ENCODE peak calls at places on chromosomes 2 and 18, in seven cellular contexts. A is IMR-90, N is SK-N-SH, I is breast epithelium, C is NT2/D1, M is lower leg skin, V is endodermal cell. U is an unnamed sample.

GRCh38 chr2:164257794-164258193 is 363.5 kb downstream of the GRB14 start:
- DNase-seq in A (no peak), N (no peak), I (no peak), C (no peak), M (no peak), V (no peak), U (no peak)

GRCh38 chr2:215653344-215654015 is 217.6 kb upstream of the FN1 start:
- DNase-seq in A (peak), N (no peak), I (no peak), C (no peak), M (no peak), V (no peak), U (no peak)

GRCh38 chr18:6058941-6059340 is 163.6 kb upstream of the TMEM200C start:
- DNase-seq in A (peak), N (no peak), I (no peak), C (no peak), M (no peak), V (no peak), U (no peak)

GRCh38 chr18:74390900-74391299 is 66.2 kb downstream of the DIPK1C start:
- DNase-seq in A (no peak), N (no peak), I (no peak), C (no peak), M (no peak), V (no peak), U (no peak)

GRCh38 chr2:53473236-53473635 is 294.4 kb upstream of the CHAC2 start:
- DNase-seq in A (no peak), N (no peak), I (no peak), C (no peak), M (no peak), V (peak), U (no peak)

GRCh38 chr2:1770566-1771380 is 26.5 kb upstream of the PXDN start:
- DNase-seq in A (no peak), N (no peak), I (no peak), C (no peak), M (no peak), V (peak), U (no peak)

GRCh38 chr2:119516121-119516520 is 8.2 kb downstream of the SCTR start:
- DNase-seq in A (no peak), N (no peak), I (no peak), C (no peak), M (no peak), V (no peak), U (no peak)

GRCh38 chr2:10278763-10279471 is 23.8 kb upstream of the HPCAL1 start:
- DNase-seq in A (no peak), N (no peak), I (no peak), C (no peak), M (no peak), V (no peak), U (no peak)

GRCh38 chr2:131408778-131409177 is 44.8 kb upstream of the RAB6D start:
- DNase-seq in A (no peak), N (no peak), I (no peak), C (no peak), M (no peak), V (no peak), U (peak)

GRCh38 chr18:12929477-12930083 is 18.2 kb upstream of the SEH1L start:
- DNase-seq in A (no peak), N (no peak), I (no peak), C (no peak), M (no peak), V (peak), U (no peak)

GRCh38 chr2:191178806-191179514 is 28.2 kb upstream of the STAT4 start:
- DNase-seq in A (peak), N (no peak), I (peak), C (no peak), M (peak), V (no peak), U (no peak)

GRCh38 chr2:197158591-197159550 is 151.7 kb downstream of the ANKRD44 start:
- DNase-seq in A (peak), N (no peak), I (no peak), C (no peak), M (no peak), V (no peak), U (no peak)

GRCh38 chr2:108169982-108170625 is 69.7 kb upstream of the SULT1C3 start:
- DNase-seq in A (peak), N (peak), I (no peak), C (peak), M (no peak), V (peak), U (peak)

GRCh38 chr2:219514836-219515235 is 554 bp downstream of the ASIC4 start:
- DNase-seq in A (no peak), N (no peak), I (no peak), C (no peak), M (no peak), V (no peak), U (no peak)

GRCh38 chr2:39484206-39484605 is 47.1 kb upstream of the MAP4K3 start:
- DNase-seq in A (no peak), N (no peak), I (no peak), C (no peak), M (no peak), V (peak), U (no peak)

GRCh38 chr18:9814431-9814830 is 71.3 kb upstream of the TXNDC2 start:
- DNase-seq in A (peak), N (no peak), I (no peak), C (no peak), M (no peak), V (no peak), U (no peak)

GRCh38 chr18:45775241-45775676 is 50.2 kb upstream of the SIGLEC15 start:
- DNase-seq in A (peak), N (peak), I (peak), C (peak), M (peak), V (peak), U (no peak)

GRCh38 chr2:100744589-100744988 is 75.3 kb upstream of the NPAS2 start:
- DNase-seq in A (peak), N (no peak), I (no peak), C (no peak), M (no peak), V (no peak), U (no peak)

GRCh38 chr2:218228366-218229092 is 11.5 kb downstream of the ARPC2 start:
- DNase-seq in A (peak), N (no peak), I (no peak), C (no peak), M (no peak), V (no peak), U (no peak)

GRCh38 chr2:197097578-197098366 is 171.3 kb upstream of the PGAP1 start:
- DNase-seq in A (peak), N (no peak), I (no peak), C (no peak), M (no peak), V (no peak), U (no peak)

GRCh38 chr2:241040811-241041334 is 42.5 kb downstream of the SNED1 start:
- DNase-seq in A (no peak), N (no peak), I (peak), C (no peak), M (peak), V (no peak), U (no peak)

GRCh38 chr18:14767474-14767873 is 19.5 kb downstream of the ANKRD30B start:
- DNase-seq in A (no peak), N (no peak), I (no peak), C (no peak), M (no peak), V (no peak), U (no peak)

GRCh38 chr18:61833387-61833786 is 59.4 kb downstream of the RNF152 start:
- DNase-seq in A (peak), N (peak), I (no peak), C (no peak), M (no peak), V (no peak), U (peak)

GRCh38 chr2:128755693-128756371 is 437.2 kb upstream of the HS6ST1 start:
- DNase-seq in A (no peak), N (no peak), I (no peak), C (no peak), M (no peak), V (no peak), U (no peak)

GRCh38 chr2:27370816-27371620 is 602 bp downstream of the SNX17 start:
- DNase-seq in A (peak), N (peak), I (no peak), C (no peak), M (no peak), V (peak), U (no peak)

GRCh38 chr2:222057249-222058073 is 241.3 kb downstream of the PAX3 start:
- DNase-seq in A (no peak), N (peak), I (no peak), C (no peak), M (no peak), V (no peak), U (no peak)

GRCh38 chr18:28065031-28065792 is 111.7 kb downstream of the CDH2 start:
- DNase-seq in A (peak), N (no peak), I (no peak), C (no peak), M (no peak), V (no peak), U (no peak)
- H3K4me3 ChIP-seq in A (no peak), N (peak), I (no peak), C (no peak), M (no peak), V (peak), U (no peak)

GRCh38 chr2:48754874-48755273 is 650 bp downstream of the LHCGR start:
- DNase-seq in A (no peak), N (no peak), I (no peak), C (no peak), M (no peak), V (peak), U (no peak)
- H3K4me3 ChIP-seq in A (peak), N (no peak), I (no peak), C (no peak), M (no peak), V (no peak), U (no peak)

GRCh38 chr2:74550231-74550630 is 3.5 kb downstream of the LOXL3 start:
- DNase-seq in A (no peak), N (no peak), I (no peak), C (no peak), M (no peak), V (peak), U (no peak)

GRCh38 chr2:74548285-74548918 is 5.3 kb downstream of the LOXL3 start:
- DNase-seq in A (no peak), N (peak), I (no peak), C (no peak), M (no peak), V (no peak), U (no peak)

GRCh38 chr2:74551530-74551929 is 2.2 kb downstream of the LOXL3 start:
- DNase-seq in A (no peak), N (no peak), I (no peak), C (no peak), M (no peak), V (peak), U (no peak)

GRCh38 chr2:74549685-74549971 is 4.1 kb downstream of the LOXL3 start:
- DNase-seq in A (no peak), N (peak), I (no peak), C (no peak), M (no peak), V (no peak), U (no peak)

DNA sequence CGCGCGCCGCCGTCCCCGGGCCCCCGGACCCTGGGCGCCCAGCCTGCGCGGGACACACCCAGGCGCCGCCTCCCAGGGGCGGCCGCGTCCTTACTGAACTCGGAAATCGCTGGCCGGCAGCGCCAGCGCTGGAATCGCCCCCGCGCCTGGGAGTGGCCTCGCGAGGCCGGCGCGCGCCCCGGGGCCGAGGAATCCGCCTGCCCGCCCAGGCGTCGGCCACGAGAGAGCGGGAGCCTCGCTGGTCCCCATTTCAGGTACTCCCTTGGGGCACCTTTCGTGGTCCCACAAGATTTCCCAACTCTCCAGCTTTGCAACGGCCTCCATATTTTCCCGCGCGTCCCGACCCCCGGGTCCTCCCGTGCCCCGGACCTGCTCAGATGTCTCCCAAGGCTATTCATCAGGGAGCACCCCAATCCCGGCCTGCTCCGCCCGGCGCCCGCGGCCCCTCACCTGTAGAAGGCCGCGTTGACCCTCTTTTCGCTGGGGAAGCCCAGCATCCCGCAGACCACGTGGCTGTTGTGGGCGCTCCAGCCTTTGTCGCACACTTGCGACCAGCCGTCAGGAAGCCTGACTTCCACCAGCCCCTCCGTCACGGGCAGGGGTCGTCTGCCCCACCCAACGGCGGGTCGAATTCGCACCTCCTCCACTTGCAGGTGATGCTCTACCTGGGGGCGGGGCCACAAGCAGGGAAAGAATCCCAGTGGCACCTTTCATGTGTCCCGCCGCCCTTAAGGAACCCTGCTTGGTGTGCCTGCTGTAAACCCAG is 4.6 kb downstream of the LOXL3 start:
- DNase-seq in A (peak), N (peak), I (no peak), C (no peak), M (no peak), V (peak), U (no peak)
- H3K4me3 ChIP-seq in A (peak), N (peak), I (peak), C (peak), M (peak), V (peak), U (no peak)

GRCh38 chr18:59220164-59220783 is 316 bp downstream of the GRP start:
- DNase-seq in A (no peak), N (peak), I (no peak), C (no peak), M (no peak), V (peak), U (no peak)
- H3K4me3 ChIP-seq in A (no peak), N (peak), I (peak), C (peak), M (no peak), V (peak), U (no peak)

GRCh38 chr2:137966043-137966442 is 1.8 kb downstream of the HNMT start:
- DNase-seq in A (no peak), N (no peak), I (no peak), C (no peak), M (no peak), V (no peak), U (no peak)

GRCh38 chr2:137964859-137965459 is 686 bp downstream of the HNMT start:
- DNase-seq in A (no peak), N (peak), I (no peak), C (no peak), M (no peak), V (no peak), U (no peak)

GRCh38 chr2:137963535-137964065 is 673 bp upstream of the HNMT start:
- DNase-seq in A (no peak), N (no peak), I (no peak), C (no peak), M (no peak), V (no peak), U (no peak)

GRCh38 chr2:137961602-137962001 is 2.7 kb upstream of the HNMT start:
- DNase-seq in A (no peak), N (no peak), I (no peak), C (no peak), M (no peak), V (no peak), U (no peak)

GRCh38 chr2:137964066-137964858 is at the start of gene HNMT:
- DNase-seq in A (peak), N (peak), I (peak), C (no peak), M (peak), V (peak), U (no peak)
- H3K4me3 ChIP-seq in A (peak), N (no peak), I (peak), C (no peak), M (peak), V (peak), U (no peak)

GRCh38 chr2:3780477-3781402 is 77.4 kb downstream of the DCDC2C start:
- DNase-seq in A (peak), N (peak), I (peak), C (peak), M (no peak), V (peak), U (peak)
- H3K4me3 ChIP-seq in A (no peak), N (peak), I (no peak), C (no peak), M (no peak), V (no peak), U (no peak)

DNA sequence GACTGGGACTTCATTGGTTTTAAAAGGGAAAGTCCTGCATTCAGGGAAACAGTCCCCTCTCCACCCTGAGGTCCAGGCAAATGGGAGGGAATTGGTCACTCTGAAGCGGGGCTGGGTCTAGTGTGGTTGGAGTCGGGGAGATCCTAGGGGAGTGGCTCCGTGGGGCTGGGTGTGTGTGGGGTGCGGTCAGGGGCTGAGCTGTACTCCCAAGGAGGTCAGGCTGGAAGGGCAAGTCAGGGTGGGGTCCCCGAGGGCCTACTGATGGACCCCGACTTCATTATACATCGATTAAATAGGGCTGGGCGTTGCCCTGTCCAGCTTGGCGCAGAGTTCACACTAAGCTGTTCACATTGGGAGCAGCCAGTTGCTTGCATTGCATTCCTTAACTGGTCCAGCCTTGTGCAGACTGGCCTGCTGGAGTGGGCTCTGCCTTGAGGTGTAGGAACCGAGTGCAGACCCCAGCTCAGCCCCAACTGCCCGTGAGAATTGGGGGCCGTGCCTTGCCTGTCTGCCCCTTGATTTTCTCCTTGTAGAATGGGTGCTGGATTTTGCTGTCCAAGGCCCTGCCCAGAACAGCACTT is 131.2 kb downstream of the ASB1 start:
- DNase-seq in A (no peak), N (no peak), I (no peak), C (no peak), M (no peak), V (no peak), U (no peak)
- H3K4me3 ChIP-seq in A (no peak), N (no peak), I (no peak), C (no peak), M (no peak), V (no peak), U (no peak)

GRCh38 chr2:188978291-188979081 is 4.3 kb downstream of the COL3A1 start:
- DNase-seq in A (peak), N (no peak), I (no peak), C (no peak), M (peak), V (no peak), U (no peak)

GRCh38 chr2:188976545-188977268 is 2.5 kb downstream of the COL3A1 start:
- DNase-seq in A (peak), N (no peak), I (no peak), C (no peak), M (no peak), V (no peak), U (peak)

GRCh38 chr2:188983427-188984101 is 9.4 kb downstream of the COL3A1 start:
- DNase-seq in A (peak), N (no peak), I (no peak), C (no peak), M (no peak), V (no peak), U (no peak)

GRCh38 chr2:188979119-188979729 is 5.1 kb downstream of the COL3A1 start:
- DNase-seq in A (peak), N (no peak), I (no peak), C (no peak), M (no peak), V (no peak), U (no peak)

DNA sequence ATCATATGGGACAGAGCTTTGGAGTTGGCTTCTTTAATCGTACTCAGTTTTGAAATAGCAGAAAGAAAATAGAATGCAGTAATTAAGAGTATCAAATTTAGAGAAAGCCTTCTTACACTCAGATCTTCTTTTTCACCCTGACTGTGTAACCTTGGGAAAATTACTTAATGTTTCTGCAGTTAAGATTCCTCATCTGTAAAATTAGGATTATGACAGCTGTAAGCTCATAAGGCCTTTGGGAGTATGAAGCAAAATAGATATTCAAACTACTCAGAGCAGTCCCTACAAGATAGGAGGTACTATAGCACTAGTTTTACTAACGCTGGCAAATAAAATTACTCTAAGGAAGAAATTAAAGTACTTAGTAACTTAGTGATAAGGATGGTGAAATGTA is 5.6 kb downstream of the COL3A1 start:
- DNase-seq in A (no peak), N (no peak), I (no peak), C (no peak), M (no peak), V (no peak), U (no peak)
- H3K4me3 ChIP-seq in A (peak), N (peak), I (peak), C (no peak), M (no peak), V (no peak), U (no peak)